ENCODE peak calls at places on chromosomes 12 and 14, in ten cellular contexts. I, Q, X, P, W, Z, Y, K, C and V are unnamed samples.

GRCh38 chr14:36518586-36519430 is 1.2 kb downstream of the NKX2-1 start:
- DNase-seq in X (no peak), P (no peak), Y (no peak), K (peak; percentile 62), Z (no peak), W (no peak), I (no peak), Q (no peak), C (peak; percentile 26), V (no peak)

GRCh38 chr14:91376547-91377477 is 40.8 kb downstream of the CCDC88C start:
- DNase-seq in Z (no peak), I (no peak), C (peak; percentile 50), X (no peak), Q (peak; percentile 61), P (no peak), Y (no peak), W (no peak), K (peak; percentile 64), V (no peak)

GRCh38 chr12:57755454-57756372 is 810 bp downstream of the MARCHF9 start:
- DNase-seq in Z (no peak), X (peak; percentile 46), K (no peak), P (peak; percentile 38), Y (no peak), I (no peak), Q (no peak), C (peak; percentile 68), W (no peak), V (no peak)

GRCh38 chr12:104570174-104570907 is 113.6 kb downstream of the CHST11 start:
- DNase-seq in K (no peak), W (no peak), P (no peak), X (no peak), Y (no peak), Q (no peak), I (no peak), Z (no peak), C (no peak), V (no peak)

GRCh38 chr14:25041898-25042297 is 8.0 kb downstream of the STXBP6 start:
- DNase-seq in Q (no peak), P (no peak), C (no peak), Y (no peak), X (no peak), K (peak; percentile 74), I (no peak), Z (no peak), W (no peak), V (no peak)

GRCh38 chr12:53627919-53628318 is 1.7 kb upstream of the ATF7 start:
- DNase-seq in Q (no peak), P (no peak), Z (no peak), C (no peak), Y (no peak), W (no peak), X (no peak), K (no peak), I (no peak), V (no peak)

GRCh38 chr14:101077511-101078074 is 174.1 kb upstream of the RTL1 start:
- DNase-seq in K (no peak), Y (no peak), C (peak; percentile 73), I (no peak), X (no peak), Q (peak; percentile 88), W (no peak), Z (no peak), P (peak; percentile 37), V (peak; percentile 55)

GRCh38 chr12:130031571-130032189 is 127.9 kb upstream of the TMEM132D start:
- DNase-seq in K (peak; percentile 68), W (peak; percentile 55), I (peak; percentile 78), P (peak; percentile 58), Q (peak; percentile 60), Z (no peak), C (peak; percentile 82), Y (peak; percentile 44), X (peak; percentile 59), V (peak; percentile 74)

GRCh38 chr12:9710584-9711375 is 22.1 kb downstream of the CLECL1 start:
- DNase-seq in I (no peak), Z (no peak), X (no peak), C (no peak), Q (no peak), K (no peak), Y (no peak), W (no peak), P (no peak), V (no peak)

GRCh38 chr12:125161712-125162023 is 96.4 kb downstream of the AACS start:
- DNase-seq in C (no peak), Q (no peak), K (no peak), Z (no peak), W (no peak), I (no peak), X (no peak), Y (no peak), P (no peak), V (no peak)

GRCh38 chr14:68546839-68547238 is 246.0 kb downstream of the ZFP36L1 start:
- DNase-seq in Y (no peak), I (no peak), W (peak; percentile 72), X (no peak), C (no peak), K (no peak), Z (no peak), P (peak; percentile 88), Q (no peak), V (no peak)

GRCh38 chr14:105392161-105393090 is 5.9 kb upstream of the TEX22 start:
- DNase-seq in W (no peak), K (no peak), C (no peak), Z (no peak), P (no peak), X (no peak), Y (peak; percentile 18), Q (no peak), I (no peak), V (no peak)

GRCh38 chr12:111430418-111431353 is 25.0 kb downstream of the SH2B3 start:
- DNase-seq in Q (no peak), I (no peak), W (no peak), C (no peak), Y (no peak), Z (peak; percentile 54), P (no peak), X (peak; percentile 58), K (no peak), V (no peak)

GRCh38 chr14:24100982-24101494 is 6.9 kb downstream of the PCK2 start:
- DNase-seq in Y (no peak), X (no peak), C (no peak), K (no peak), P (no peak), W (no peak), Z (no peak), I (no peak), Q (no peak), V (no peak)

GRCh38 chr12:124684971-124685688 is 117.7 kb upstream of the NCOR2 start:
- DNase-seq in P (no peak), Y (peak; percentile 55), W (peak; percentile 52), X (no peak), K (no peak), Q (no peak), I (peak; percentile 34), C (no peak), Z (no peak), V (no peak)

GRCh38 chr14:77880056-77880455 is 80.1 kb downstream of the ADCK1 start:
- DNase-seq in I (no peak), W (no peak), P (no peak), Z (no peak), Q (no peak), K (peak; percentile 2), X (no peak), Y (no peak), C (no peak), V (no peak)

GRCh38 chr14:100726812-100727564 is at the start of gene DLK1:
- DNase-seq in K (no peak), Q (no peak), W (no peak), P (no peak), X (no peak), C (peak; percentile 91), I (no peak), Y (no peak), Z (no peak), V (no peak)

GRCh38 chr12:11780521-11781101 is 131.1 kb downstream of the ETV6 start:
- DNase-seq in I (no peak), P (no peak), Q (no peak), Y (no peak), W (no peak), Z (no peak), X (no peak), C (no peak), K (no peak), V (no peak)

GRCh38 chr14:94924189-94924588 is 154.3 kb upstream of the GSC start:
- DNase-seq in Y (no peak), W (no peak), Z (no peak), C (no peak), I (no peak), X (no peak), Q (no peak), P (no peak), K (no peak), V (no peak)